ENCODE peak calls at places on chromosomes 1 and 21, in four cellular contexts. One of them, this sample, is unnamed.
A peak's percentile ranks its signal among the peaks of the same experiment; 100 is the strongest.

GRCh38 chr1:111648826-111649225 is 29.2 kb downstream of the RAP1A start:
- DNase-seq in PC-9: no peak
- DNase-seq in pancreas: no peak
- DNase-seq in left ventricle myocardium inferior: peak; percentile 33
- DNase-seq in this sample: no peak

GRCh38 chr1:115337276-115337632 is 795 bp downstream of the NGF start:
- DNase-seq in pancreas: no peak
- DNase-seq in left ventricle myocardium inferior: no peak
- DNase-seq in PC-9: peak; percentile 26
- DNase-seq in this sample: no peak

GRCh38 chr1:111743679-111744101 is 4.5 kb upstream of the INKA2 start:
- DNase-seq in PC-9: no peak
- DNase-seq in pancreas: no peak
- DNase-seq in left ventricle myocardium inferior: peak; percentile 51
- DNase-seq in this sample: no peak

GRCh38 chr1:40257313-40257687 is 736 bp upstream of the ZMPSTE24 start:
- DNase-seq in left ventricle myocardium inferior: no peak
- DNase-seq in PC-9: no peak
- DNase-seq in pancreas: no peak
- DNase-seq in this sample: no peak

GRCh38 chr1:223712856-223713494 is 636 bp downstream of the CAPN2 start:
- DNase-seq in left ventricle myocardium inferior: peak; percentile 47
- DNase-seq in PC-9: peak; percentile 32
- DNase-seq in pancreas: peak; percentile 27
- DNase-seq in this sample: no peak

GRCh38 chr1:65979145-65979544 is 186.4 kb downstream of the PDE4B start:
- DNase-seq in pancreas: peak; percentile 13
- DNase-seq in PC-9: no peak
- DNase-seq in left ventricle myocardium inferior: no peak
- DNase-seq in this sample: no peak

GRCh38 chr1:227759345-227760300 is 24.4 kb downstream of the SNAP47 start:
- DNase-seq in pancreas: no peak
- DNase-seq in left ventricle myocardium inferior: peak; percentile 60
- DNase-seq in PC-9: peak; percentile 90
- DNase-seq in this sample: peak; percentile 18

GRCh38 chr1:224059897-224060462 is 53.9 kb upstream of the FBXO28 start:
- DNase-seq in pancreas: no peak
- DNase-seq in PC-9: no peak
- DNase-seq in left ventricle myocardium inferior: no peak
- DNase-seq in this sample: no peak

GRCh38 chr1:151398691-151399065 is 695 bp upstream of the PSMB4 start:
- DNase-seq in PC-9: no peak
- DNase-seq in left ventricle myocardium inferior: no peak
- DNase-seq in pancreas: no peak
- DNase-seq in this sample: no peak

GRCh38 chr1:2821970-2822620 is 20.6 kb upstream of the TTC34 start:
- DNase-seq in pancreas: peak; percentile 15
- DNase-seq in PC-9: no peak
- DNase-seq in left ventricle myocardium inferior: peak; percentile 48
- DNase-seq in this sample: no peak

GRCh38 chr1:22936681-22937080 is 36.0 kb downstream of the LACTBL1 start:
- DNase-seq in pancreas: no peak
- DNase-seq in PC-9: no peak
- DNase-seq in left ventricle myocardium inferior: no peak
- DNase-seq in this sample: no peak

GRCh38 chr1:161196521-161197451 is 2.1 kb downstream of the ADAMTS4 start:
- DNase-seq in pancreas: no peak
- DNase-seq in left ventricle myocardium inferior: peak; percentile 55
- DNase-seq in PC-9: no peak
- DNase-seq in this sample: no peak

GRCh38 chr21:27564684-27565280 is 597.9 kb upstream of the ADAMTS5 start:
- DNase-seq in pancreas: peak; percentile 18
- DNase-seq in PC-9: peak; percentile 0
- DNase-seq in left ventricle myocardium inferior: peak; percentile 23
- DNase-seq in this sample: no peak

GRCh38 chr1:108561731-108562326 is 1.9 kb downstream of the EEIG2 start:
- DNase-seq in PC-9: peak; percentile 81
- DNase-seq in left ventricle myocardium inferior: peak; percentile 38
- DNase-seq in pancreas: peak; percentile 71
- DNase-seq in this sample: no peak

GRCh38 chr1:228314315-228314657 is 92.3 kb downstream of the TRIM11 start:
- DNase-seq in left ventricle myocardium inferior: no peak
- DNase-seq in PC-9: no peak
- DNase-seq in pancreas: no peak
- DNase-seq in this sample: no peak

GRCh38 chr1:9275161-9275560 is 17.5 kb upstream of the SPSB1 start:
- DNase-seq in left ventricle myocardium inferior: no peak
- DNase-seq in PC-9: no peak
- DNase-seq in pancreas: no peak
- DNase-seq in this sample: no peak

GRCh38 chr1:54327386-54328116 is 78.6 kb downstream of the SSBP3 start:
- DNase-seq in left ventricle myocardium inferior: no peak
- DNase-seq in PC-9: no peak
- DNase-seq in pancreas: no peak
- DNase-seq in this sample: no peak

GRCh38 chr1:234989019-234989418 is 139.6 kb downstream of the TOMM20 start:
- DNase-seq in left ventricle myocardium inferior: no peak
- DNase-seq in PC-9: no peak
- DNase-seq in pancreas: no peak
- DNase-seq in this sample: no peak

GRCh38 chr1:150487763-150488115 is 520 bp downstream of the TARS2 start:
- DNase-seq in PC-9: no peak
- DNase-seq in pancreas: no peak
- DNase-seq in left ventricle myocardium inferior: no peak
- DNase-seq in this sample: no peak

DNA sequence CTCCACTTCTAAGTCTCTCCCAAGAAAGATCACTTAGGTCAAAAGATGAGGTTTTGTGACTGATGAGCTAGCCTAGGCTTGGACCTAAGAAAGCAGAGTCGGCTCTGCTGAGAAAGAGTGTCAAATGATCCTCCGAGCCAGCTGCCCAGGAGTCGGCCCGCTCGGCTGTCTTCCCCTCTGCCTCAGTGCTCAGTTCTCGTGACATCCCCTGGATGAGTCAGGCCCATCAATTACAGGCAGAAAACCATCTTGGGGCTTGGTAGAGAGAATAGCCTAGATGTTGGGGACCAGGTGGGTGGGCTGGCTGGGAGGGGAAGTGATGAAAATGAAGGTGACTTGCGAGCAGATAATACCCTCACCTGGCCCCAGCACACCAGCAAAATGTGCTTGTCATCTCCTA is 60.5 kb downstream of the SLC66A1 start:
- DNase-seq in left ventricle myocardium inferior: no peak
- DNase-seq in pancreas: no peak
- DNase-seq in PC-9: no peak
- DNase-seq in this sample: no peak
- H3K27ac ChIP-seq in left ventricle myocardium inferior: no peak overlapping the region
- H3K27ac ChIP-seq in pancreas: no peak overlapping the region
- H3K27ac ChIP-seq in PC-9: no peak overlapping the region
- H3K27ac ChIP-seq in this sample: no peak overlapping the region

GRCh38 chr1:24553931-24554330 is 2.0 kb upstream of the NCMAP start:
- DNase-seq in PC-9: no peak
- DNase-seq in left ventricle myocardium inferior: no peak
- DNase-seq in pancreas: no peak
- DNase-seq in this sample: no peak

GRCh38 chr1:24548070-24548469 is 7.8 kb upstream of the NCMAP start:
- DNase-seq in PC-9: no peak
- DNase-seq in left ventricle myocardium inferior: no peak
- DNase-seq in pancreas: no peak
- DNase-seq in this sample: no peak

GRCh38 chr1:24551910-24552571 is 3.8 kb upstream of the NCMAP start:
- DNase-seq in PC-9: no peak
- DNase-seq in pancreas: no peak
- DNase-seq in left ventricle myocardium inferior: no peak
- DNase-seq in this sample: no peak

GRCh38 chr1:24554714-24555113 is 1.2 kb upstream of the NCMAP start:
- DNase-seq in pancreas: no peak
- DNase-seq in left ventricle myocardium inferior: no peak
- DNase-seq in PC-9: no peak
- DNase-seq in this sample: no peak

GRCh38 chr1:24551290-24551859 is 4.5 kb upstream of the NCMAP start:
- DNase-seq in left ventricle myocardium inferior: no peak
- DNase-seq in PC-9: no peak
- DNase-seq in pancreas: no peak
- DNase-seq in this sample: no peak
- H3K27ac ChIP-seq in left ventricle myocardium inferior: no peak overlapping the region
- H3K27ac ChIP-seq in PC-9: no peak overlapping the region
- H3K27ac ChIP-seq in pancreas: no peak overlapping the region
- H3K27ac ChIP-seq in this sample: no peak overlapping the region

GRCh38 chr1:67647036-67647798 is 37.8 kb upstream of the GADD45A start:
- DNase-seq in pancreas: peak; percentile 51
- DNase-seq in left ventricle myocardium inferior: no peak
- DNase-seq in PC-9: no peak
- DNase-seq in this sample: no peak
- H3K27ac ChIP-seq in pancreas: peak overlapping the region; percentile 20
- H3K27ac ChIP-seq in left ventricle myocardium inferior: peak overlapping the region; percentile 69
- H3K27ac ChIP-seq in PC-9: no peak overlapping the region
- H3K27ac ChIP-seq in this sample: no peak overlapping the region

DNA sequence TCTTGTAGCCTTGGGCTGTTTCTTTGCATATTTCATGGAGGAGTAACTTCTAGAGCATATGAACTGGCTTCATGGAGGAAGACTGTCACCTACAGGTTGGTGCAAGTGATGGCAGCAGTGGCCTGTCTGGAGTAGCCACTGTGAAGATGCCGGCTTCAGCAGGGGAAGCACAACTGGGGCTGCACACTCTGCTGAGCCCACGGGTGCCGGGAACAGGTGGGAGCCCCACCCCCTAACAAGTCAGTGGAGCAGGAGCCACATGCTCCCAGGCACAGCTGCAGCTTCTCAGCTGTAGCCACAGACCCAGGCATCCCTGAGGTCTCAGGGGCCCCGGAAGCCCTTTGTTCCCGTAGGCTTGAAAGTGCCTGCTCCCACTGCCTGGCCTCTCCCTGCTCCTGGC is 43.2 kb upstream of the C1orf185 start:
- DNase-seq in left ventricle myocardium inferior: no peak
- DNase-seq in pancreas: no peak
- DNase-seq in PC-9: no peak
- DNase-seq in this sample: no peak
- H3K27ac ChIP-seq in left ventricle myocardium inferior: no peak overlapping the region
- H3K27ac ChIP-seq in pancreas: no peak overlapping the region
- H3K27ac ChIP-seq in PC-9: no peak overlapping the region
- H3K27ac ChIP-seq in this sample: no peak overlapping the region

GRCh38 chr1:18329469-18329868 is 151.3 kb upstream of the KLHDC7A start:
- DNase-seq in left ventricle myocardium inferior: no peak
- DNase-seq in PC-9: no peak
- DNase-seq in pancreas: no peak
- DNase-seq in this sample: no peak
- H3K27ac ChIP-seq in left ventricle myocardium inferior: no peak overlapping the region
- H3K27ac ChIP-seq in PC-9: no peak overlapping the region
- H3K27ac ChIP-seq in pancreas: no peak overlapping the region
- H3K27ac ChIP-seq in this sample: no peak overlapping the region

GRCh38 chr1:28172690-28173150 is 3.8 kb downstream of the PTAFR start:
- DNase-seq in pancreas: peak; percentile 6
- DNase-seq in PC-9: no peak
- DNase-seq in left ventricle myocardium inferior: no peak
- DNase-seq in this sample: no peak
- H3K27ac ChIP-seq in pancreas: no peak overlapping the region
- H3K27ac ChIP-seq in PC-9: no peak overlapping the region
- H3K27ac ChIP-seq in left ventricle myocardium inferior: peak overlapping the region; percentile 50
- H3K27ac ChIP-seq in this sample: peak overlapping the region; percentile 78

GRCh38 chr1:18673976-18674375 is 43.3 kb downstream of the PAX7 start:
- DNase-seq in pancreas: no peak
- DNase-seq in PC-9: no peak
- DNase-seq in left ventricle myocardium inferior: no peak
- DNase-seq in this sample: no peak
- H3K27ac ChIP-seq in pancreas: no peak overlapping the region
- H3K27ac ChIP-seq in PC-9: no peak overlapping the region
- H3K27ac ChIP-seq in left ventricle myocardium inferior: no peak overlapping the region
- H3K27ac ChIP-seq in this sample: no peak overlapping the region

GRCh38 chr21:41598561-41599511 is 90.9 kb upstream of the TMPRSS2 start:
- DNase-seq in PC-9: no peak
- DNase-seq in left ventricle myocardium inferior: no peak
- DNase-seq in pancreas: no peak
- DNase-seq in this sample: peak; percentile 10
- H3K27ac ChIP-seq in PC-9: no peak overlapping the region
- H3K27ac ChIP-seq in left ventricle myocardium inferior: no peak overlapping the region
- H3K27ac ChIP-seq in pancreas: no peak overlapping the region
- H3K27ac ChIP-seq in this sample: no peak overlapping the region

GRCh38 chr1:243883551-243883950 is 33.5 kb upstream of the AKT3 start:
- DNase-seq in PC-9: no peak
- DNase-seq in left ventricle myocardium inferior: no peak
- DNase-seq in pancreas: no peak
- DNase-seq in this sample: no peak

GRCh38 chr1:243882276-243882675 is 32.2 kb upstream of the AKT3 start:
- DNase-seq in PC-9: no peak
- DNase-seq in pancreas: no peak
- DNase-seq in left ventricle myocardium inferior: no peak
- DNase-seq in this sample: no peak

GRCh38 chr1:243885806-243886205 is 35.8 kb upstream of the AKT3 start:
- DNase-seq in PC-9: no peak
- DNase-seq in pancreas: no peak
- DNase-seq in left ventricle myocardium inferior: no peak
- DNase-seq in this sample: no peak

GRCh38 chr1:243890576-243890975 is 40.5 kb upstream of the AKT3 start:
- DNase-seq in left ventricle myocardium inferior: no peak
- DNase-seq in pancreas: no peak
- DNase-seq in PC-9: no peak
- DNase-seq in this sample: no peak

DNA sequence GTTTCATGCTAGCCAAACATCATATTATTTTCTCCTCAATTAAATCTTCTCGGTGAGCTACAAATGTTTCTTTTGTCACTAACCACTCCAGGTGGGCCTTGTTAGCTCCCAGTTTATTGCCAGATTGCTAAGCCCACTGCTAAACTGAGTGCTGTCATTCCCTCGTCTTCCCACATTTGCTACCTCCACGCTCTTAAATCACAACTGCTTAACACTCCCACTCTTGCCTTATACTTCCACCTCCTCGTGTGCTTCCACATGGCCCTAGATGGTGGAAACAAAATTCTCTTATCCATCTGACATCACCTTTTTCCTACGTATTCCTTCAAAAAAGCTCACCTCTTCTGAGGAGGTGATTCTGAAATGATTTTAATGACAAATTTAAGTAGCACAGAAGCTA is 34.6 kb upstream of the AKT3 start:
- DNase-seq in PC-9: no peak
- DNase-seq in pancreas: no peak
- DNase-seq in left ventricle myocardium inferior: no peak
- DNase-seq in this sample: no peak
- H3K27ac ChIP-seq in PC-9: no peak overlapping the region
- H3K27ac ChIP-seq in pancreas: no peak overlapping the region
- H3K27ac ChIP-seq in left ventricle myocardium inferior: no peak overlapping the region
- H3K27ac ChIP-seq in this sample: no peak overlapping the region

GRCh38 chr1:46718727-46719622 is at the start of gene EFCAB14:
- DNase-seq in left ventricle myocardium inferior: peak; percentile 96
- DNase-seq in PC-9: peak; percentile 100
- DNase-seq in pancreas: peak; percentile 98
- DNase-seq in this sample: peak; percentile 92
- H3K27ac ChIP-seq in left ventricle myocardium inferior: peak within 1 kb of the TSS; percentile 86
- H3K27ac ChIP-seq in PC-9: peak within 1 kb of the TSS; percentile 88
- H3K27ac ChIP-seq in pancreas: peak within 1 kb of the TSS; percentile 67
- H3K27ac ChIP-seq in this sample: peak within 1 kb of the TSS; percentile 90